ENCODE peak calls at places on chromosomes 2 and 18, in five cellular contexts. D is thoracic aorta, U is left lung, R is K562, Q is breast epithelium. K is an unnamed sample.

GRCh38 chr18:36662000-36662399 is 166.8 kb downstream of the TPGS2 start:
- DNase-seq in D (no peak), U (no peak), R (no peak), Q (no peak), K (no peak)

GRCh38 chr2:54444503-54444902 is 11.6 kb upstream of the SPTBN1 start:
- DNase-seq in D (no peak), U (no peak), R (no peak), Q (no peak), K (no peak)

GRCh38 chr18:50061876-50062517 is 132.9 kb downstream of the MYO5B start:
- DNase-seq in D (no peak), U (no peak), R (no peak), Q (no peak), K (no peak)

GRCh38 chr2:186624276-186624675 is 34.4 kb downstream of the ITGAV start:
- DNase-seq in D (no peak), U (no peak), R (no peak), Q (no peak), K (no peak)

GRCh38 chr2:184187421-184187971 is 410.8 kb upstream of the ZNF804A start:
- DNase-seq in D (no peak), U (peak; percentile 32), R (no peak), Q (no peak), K (no peak)

GRCh38 chr2:241036397-241036963 is 38.1 kb downstream of the SNED1 start:
- DNase-seq in D (no peak), U (peak; percentile 85), R (peak; percentile 62), Q (no peak), K (peak; percentile 79)

GRCh38 chr2:134431837-134432437 is 178.1 kb downstream of the MGAT5 start:
- DNase-seq in D (no peak), U (no peak), R (no peak), Q (no peak), K (no peak)

GRCh38 chr2:73830871-73831401 is 2.2 kb downstream of the STAMBP start:
- DNase-seq in D (no peak), U (no peak), R (no peak), Q (no peak), K (no peak)

GRCh38 chr18:58359226-58360019 is 269.5 kb downstream of the ALPK2 start:
- DNase-seq in D (no peak), U (no peak), R (no peak), Q (no peak), K (no peak)

GRCh38 chr2:31401580-31401979 is 13.0 kb downstream of the XDH start:
- DNase-seq in D (no peak), U (no peak), R (no peak), Q (no peak), K (no peak)

GRCh38 chr2:217326238-217327022 is 466.6 kb upstream of the TNP1 start:
- DNase-seq in D (no peak), U (no peak), R (no peak), Q (no peak), K (no peak)

GRCh38 chr2:157696036-157696435 is 67.4 kb upstream of the ACVR1C start:
- DNase-seq in D (no peak), U (no peak), R (no peak), Q (no peak), K (no peak)

GRCh38 chr2:50672286-50672685 is 359.6 kb downstream of the NRXN1 start:
- DNase-seq in D (no peak), U (no peak), R (no peak), Q (no peak), K (no peak)

DNA sequence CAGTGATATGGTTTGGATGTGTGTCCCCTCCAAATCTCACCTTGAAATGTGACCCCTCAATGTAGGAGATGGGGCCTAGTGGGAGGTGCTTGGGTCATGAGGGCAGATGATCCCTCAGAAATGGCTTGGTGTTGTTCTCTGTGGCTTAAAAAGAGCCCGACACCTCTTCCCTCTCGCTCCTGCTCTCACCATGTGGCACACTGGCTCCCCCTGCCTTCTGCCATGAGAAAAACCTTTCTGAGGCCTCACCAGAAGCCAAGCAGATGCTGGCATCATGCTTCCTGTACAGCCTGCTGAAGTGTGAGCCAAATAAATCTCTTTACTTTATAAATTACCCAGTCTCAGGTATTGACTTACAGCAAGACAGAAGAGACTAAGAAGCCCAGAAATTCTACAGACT is 357.1 kb downstream of the NRXN1 start:
- DNase-seq in D (no peak), U (no peak), R (no peak), Q (no peak), K (no peak)
- TF ChIP-seq CTCF in D (no peak), U (no peak), R (no peak), Q (no peak), K (no peak)

GRCh38 chr2:128284037-128284441 is 34.6 kb downstream of the HS6ST1 start:
- DNase-seq in D (no peak), U (peak; percentile 60), R (no peak), Q (no peak), K (no peak)

GRCh38 chr2:128284841-128285240 is 33.8 kb downstream of the HS6ST1 start:
- DNase-seq in D (no peak), U (peak; percentile 61), R (no peak), Q (no peak), K (no peak)

GRCh38 chr2:128282246-128282975 is 36.3 kb downstream of the HS6ST1 start:
- DNase-seq in D (no peak), U (peak; percentile 81), R (no peak), Q (no peak), K (no peak)

GRCh38 chr2:128281852-128282245 is 36.8 kb downstream of the HS6ST1 start:
- DNase-seq in D (no peak), U (no peak), R (no peak), Q (peak; percentile 22), K (no peak)

GRCh38 chr2:128282976-128283810 is 35.5 kb downstream of the HS6ST1 start:
- DNase-seq in D (no peak), U (peak; percentile 50), R (no peak), Q (no peak), K (no peak)
- TF ChIP-seq CTCF in D (no peak), U (no peak), R (peak; percentile 49), Q (no peak), K (no peak)

GRCh38 chr2:101850450-101850849 is 141.3 kb upstream of the IL1R2 start:
- DNase-seq in D (no peak), U (no peak), R (no peak), Q (no peak), K (no peak)

GRCh38 chr2:101844055-101844635 is 146.6 kb downstream of the MAP4K4 start:
- DNase-seq in D (no peak), U (no peak), R (no peak), Q (no peak), K (no peak)

GRCh38 chr2:101847661-101848339 is 144.0 kb upstream of the IL1R2 start:
- DNase-seq in D (no peak), U (no peak), R (no peak), Q (no peak), K (no peak)

GRCh38 chr2:101848790-101849410 is 142.9 kb upstream of the IL1R2 start:
- DNase-seq in D (no peak), U (no peak), R (no peak), Q (no peak), K (no peak)

GRCh38 chr2:101846973-101847372 is 144.8 kb upstream of the IL1R2 start:
- DNase-seq in D (no peak), U (no peak), R (no peak), Q (no peak), K (no peak)
- TF ChIP-seq CTCF in D (no peak), U (no peak), R (no peak), Q (no peak), K (no peak)

GRCh38 chr18:76379226-76380126 is 115.6 kb downstream of the ZNF516 start:
- DNase-seq in D (no peak), U (peak; percentile 74), R (no peak), Q (peak; percentile 44), K (no peak)

GRCh38 chr18:76378526-76379215 is 116.4 kb downstream of the ZNF516 start:
- DNase-seq in D (no peak), U (peak; percentile 73), R (no peak), Q (peak; percentile 43), K (no peak)

GRCh38 chr18:76380127-76380729 is 114.8 kb downstream of the ZNF516 start:
- DNase-seq in D (no peak), U (no peak), R (no peak), Q (peak; percentile 30), K (no peak)

GRCh38 chr18:76382265-76382664 is 112.8 kb downstream of the ZNF516 start:
- DNase-seq in D (no peak), U (no peak), R (no peak), Q (no peak), K (no peak)

DNA sequence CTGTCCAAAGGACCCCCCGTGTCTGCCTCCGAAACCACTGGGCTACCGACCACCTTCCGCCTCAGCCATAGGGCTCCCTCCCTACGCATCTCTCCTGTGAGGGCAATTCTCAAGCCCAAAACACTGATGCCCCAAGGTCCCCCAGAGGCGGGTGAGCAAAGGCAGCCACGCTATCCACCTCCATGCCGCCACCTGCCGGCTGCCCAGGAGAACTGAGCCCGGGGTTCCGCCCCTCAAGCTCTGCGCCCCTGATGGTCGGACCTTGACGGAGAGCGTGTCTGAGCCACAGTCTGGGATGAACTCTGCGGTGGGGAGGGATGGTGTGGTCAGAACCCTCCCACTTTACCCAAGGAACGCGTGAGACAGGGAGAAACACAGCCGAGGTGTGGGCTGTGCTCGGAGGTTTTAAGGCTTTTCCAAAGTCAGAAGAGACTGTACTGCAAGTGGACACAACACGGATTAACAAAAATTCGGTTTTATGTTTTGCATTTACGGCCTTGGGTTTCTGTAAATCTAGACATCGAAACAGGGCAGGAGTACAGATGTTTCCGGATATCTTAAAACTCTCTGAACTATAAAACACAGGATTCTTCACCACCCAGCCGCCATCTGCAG is 114.1 kb downstream of the ZNF516 start:
- DNase-seq in D (no peak), U (no peak), R (peak; percentile 79), Q (peak; percentile 43), K (no peak)
- TF ChIP-seq CTCF in D (no peak), U (peak; percentile 29), R (peak; percentile 78), Q (no peak), K (peak; percentile 44)